ENCODE peak calls at places on chromosome 6, in five cellular contexts. Q, B, K, S and J are unnamed samples.
A peak's percentile ranks its signal among the peaks of the same experiment; 100 is the strongest.

GRCh38 chr6:35727206-35727934 is 9.5 kb upstream of the ARMC12 start:
- DNase-seq in Q (no peak), B (no peak), K (peak; percentile 87), S (peak; percentile 98), J (peak; percentile 96)

GRCh38 chr6:27863962-27864905 is 48.0 kb downstream of the OR2B2 start:
- DNase-seq in B (no peak), Q (peak; percentile 86), K (no peak), S (no peak), J (no peak)

GRCh38 chr6:63530984-63531383 is 41.3 kb upstream of the LOC128125822 start:
- DNase-seq in K (no peak), Q (no peak), S (no peak), B (no peak), J (no peak)

GRCh38 chr6:10528170-10528981 is 7.2 kb downstream of the GCNT2 start:
- DNase-seq in K (peak; percentile 33), Q (no peak), B (no peak), S (peak; percentile 43), J (no peak)

GRCh38 chr6:72619883-72620696 is 1.8 kb upstream of the KCNQ5 start:
- DNase-seq in Q (peak; percentile 89), S (no peak), B (no peak), K (peak; percentile 19), J (no peak)

GRCh38 chr6:2764610-2765165 is 505 bp upstream of the WRNIP1 start:
- DNase-seq in Q (peak; percentile 87), K (peak; percentile 56), B (no peak), S (peak; percentile 89), J (peak; percentile 94)

GRCh38 chr6:12481292-12481691 is 191.1 kb downstream of the EDN1 start:
- DNase-seq in S (no peak), K (no peak), B (no peak), Q (no peak), J (no peak)

GRCh38 chr6:53918854-53919253 is 124.0 kb downstream of the LRRC1 start:
- DNase-seq in B (no peak), K (no peak), S (no peak), Q (no peak), J (no peak)

GRCh38 chr6:29524982-29525639 is 34.4 kb downstream of the UBD start:
- DNase-seq in B (no peak), Q (no peak), K (no peak), S (no peak), J (no peak)

GRCh38 chr6:20056350-20056992 is 155.8 kb downstream of the MBOAT1 start:
- DNase-seq in S (no peak), Q (no peak), B (peak; percentile 25), K (no peak), J (no peak)

GRCh38 chr6:129186988-129187387 is 304.1 kb downstream of the LAMA2 start:
- DNase-seq in K (no peak), S (no peak), Q (no peak), B (peak; percentile 56), J (no peak)

GRCh38 chr6:125986956-125987617 is 747 bp downstream of the TRMT11 start:
- DNase-seq in Q (no peak), B (no peak), S (no peak), K (no peak), J (no peak)

GRCh38 chr6:2020909-2021308 is 224.5 kb downstream of the GMDS start:
- DNase-seq in K (no peak), Q (no peak), S (no peak), B (peak; percentile 73), J (no peak)

GRCh38 chr6:15036690-15037245 is 209.1 kb upstream of the JARID2 start:
- DNase-seq in B (no peak), K (peak; percentile 84), Q (no peak), S (peak; percentile 86), J (no peak)

GRCh38 chr6:17289491-17290106 is 8.4 kb downstream of the RBM24 start:
- DNase-seq in K (no peak), Q (no peak), S (no peak), B (no peak), J (no peak)

DNA sequence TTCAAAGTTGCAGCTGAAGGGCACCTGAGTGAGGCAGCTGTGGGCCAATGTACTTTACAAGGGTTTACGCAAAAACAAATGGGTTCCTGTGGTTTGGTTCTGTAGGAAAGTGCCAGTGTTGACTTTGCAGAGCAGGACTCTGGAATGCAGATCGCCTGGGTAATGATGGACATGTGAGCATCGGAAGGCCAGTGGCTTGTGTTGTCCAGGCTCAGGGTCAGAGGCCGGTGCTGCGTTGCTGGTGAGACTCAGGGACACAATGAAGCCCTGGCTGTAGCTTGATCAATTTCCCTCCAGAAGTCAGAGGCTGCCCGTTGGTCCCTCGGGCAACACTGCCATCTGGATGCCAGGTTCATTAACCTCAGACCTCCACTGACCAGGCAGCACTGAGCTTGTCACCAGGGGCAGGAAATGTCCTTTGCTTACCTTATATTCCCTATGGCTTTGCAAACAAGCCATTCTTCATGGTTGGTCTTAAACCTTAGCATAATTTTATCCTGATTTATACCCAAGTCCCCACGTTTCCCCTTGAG is 753.4 kb downstream of the QKI start:
- DNase-seq in B (no peak), Q (no peak), S (no peak), K (no peak), J (no peak)
- TF ChIP-seq CTCF in B (no peak), Q (no peak), S (no peak), K (no peak), J (no peak)

GRCh38 chr6:169654590-169655391 is 47.0 kb downstream of the WDR27 start:
- DNase-seq in Q (peak; percentile 93), K (peak; percentile 71), S (peak; percentile 94), B (peak; percentile 17), J (no peak)
- TF ChIP-seq CTCF in Q (peak; percentile 49), K (no peak), S (no peak), B (peak; percentile 38), J (peak; percentile 66)

GRCh38 chr6:43211960-43212359 is 17.3 kb downstream of the DNPH1 start:
- DNase-seq in K (no peak), B (no peak), S (no peak), Q (no peak), J (no peak)
- TF ChIP-seq CTCF in K (no peak), B (no peak), S (no peak), Q (no peak), J (peak; percentile 20)

GRCh38 chr6:76684881-76685280 is 612.4 kb upstream of the IMPG1 start:
- DNase-seq in S (no peak), Q (no peak), K (no peak), B (no peak), J (no peak)
- TF ChIP-seq CTCF in S (no peak), Q (no peak), K (no peak), B (no peak), J (peak; percentile 35)

GRCh38 chr6:131059486-131059885 is 3.6 kb downstream of the EPB41L2 start:
- DNase-seq in B (no peak), S (no peak), Q (no peak), K (no peak), J (no peak)
- TF ChIP-seq CTCF in B (peak; percentile 19), S (no peak), Q (no peak), K (no peak), J (peak; percentile 71)

DNA sequence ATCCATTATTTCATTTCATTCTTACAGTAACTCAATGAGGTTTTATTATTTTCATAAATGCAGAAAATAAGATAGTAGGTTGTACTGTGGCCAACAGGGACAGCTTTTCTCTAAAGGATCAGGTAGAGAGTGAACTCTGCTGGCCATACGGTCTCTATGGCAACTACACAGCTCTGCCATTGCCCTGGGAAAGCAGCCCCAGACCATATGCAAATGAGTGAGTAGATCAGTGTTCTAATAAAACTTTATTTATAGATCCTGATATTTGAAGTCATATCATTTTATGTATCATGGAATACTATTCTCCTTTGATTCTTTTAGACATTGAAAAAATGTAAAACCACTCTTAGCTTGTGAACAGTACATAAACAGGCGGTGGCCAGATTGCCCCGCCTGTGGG is 192.5 kb upstream of the RREB1 start:
- DNase-seq in Q (no peak), S (no peak), K (no peak), B (no peak), J (no peak)
- TF ChIP-seq CTCF in Q (no peak), S (no peak), K (no peak), B (no peak), J (no peak)